ENCODE peak calls at places on chromosomes 7 and 10, in ten cellular contexts. U is NCI-H1417 treated with DMSO at 0.1 percent for 48 hours; B is Ammon's horn; P is transverse colon; E is A549; L is stimulated activated CD8-positive, alpha-beta memory T cell treated with anti-CD3 and anti-CD28 coated beads, Interleukin-15, amount 100 ng/mL, for 1 hour; V is sciatic nerve; Q is posterior vena cava; T is pancreas; J is T1000. Z is an unnamed sample.

GRCh38 chr7:69602522-69602921 is 4.2 kb downstream of the AUTS2 start:
- DNase-seq in E (no peak), J (no peak), V (no peak), P (no peak), L (no peak), U (no peak), T (no peak), Q (no peak), B (no peak), Z (no peak)

GRCh38 chr7:125971656-125972055 is 1042.0 kb upstream of the POT1 start:
- DNase-seq in Q (no peak), L (no peak), B (no peak), V (no peak), U (no peak), T (no peak), P (no peak), J (no peak), E (no peak), Z (no peak)

GRCh38 chr7:30971840-30972563 is 8.2 kb downstream of the GHRHR start:
- DNase-seq in Q (peak), U (no peak), T (no peak), J (no peak), V (no peak), L (no peak), B (no peak), E (no peak), P (no peak), Z (no peak)

GRCh38 chr10:89916481-89916880 is 215.1 kb downstream of the KIF20B start:
- DNase-seq in U (no peak), T (no peak), L (no peak), Q (no peak), B (no peak), V (no peak), J (peak), P (no peak), E (no peak), Z (no peak)

GRCh38 chr10:19925064-19925463 is 108.8 kb downstream of the PLXDC2 start:
- DNase-seq in Q (no peak), E (no peak), P (no peak), T (no peak), B (no peak), J (no peak), V (no peak), U (no peak), L (no peak), Z (no peak)

GRCh38 chr10:79937661-79938226 is 11.2 kb downstream of the SFTPD start:
- DNase-seq in B (no peak), E (no peak), U (no peak), T (no peak), J (no peak), P (no peak), L (no peak), V (no peak), Q (no peak), Z (no peak)

GRCh38 chr10:108069096-108069495 is 904.6 kb upstream of the SORCS1 start:
- DNase-seq in T (no peak), J (no peak), E (no peak), B (no peak), P (no peak), Q (no peak), U (no peak), V (no peak), L (no peak), Z (no peak)

GRCh38 chr7:154917214-154918160 is 85.4 kb downstream of the PAXIP1 start:
- DNase-seq in J (no peak), V (no peak), P (no peak), T (no peak), L (no peak), U (no peak), B (no peak), E (no peak), Q (no peak), Z (no peak)